ENCODE peak calls at places on chromosome 7, in four cellular contexts. One of them, this sample, is unnamed.

GRCh38 chr7:66771795-66772194 is 31.3 kb downstream of the RABGEF1 start:
- DNase-seq in DMS79: no peak
- DNase-seq in tibial nerve: no peak
- DNase-seq in fibroblast of mammary gland: no peak
- DNase-seq in this sample: no peak

GRCh38 chr7:43585521-43585920 is 2.6 kb downstream of the STK17A start:
- DNase-seq in DMS79: no peak
- DNase-seq in tibial nerve: no peak
- DNase-seq in fibroblast of mammary gland: peak
- DNase-seq in this sample: no peak

GRCh38 chr7:45053401-45053800 is 35.4 kb downstream of the NACAD start:
- DNase-seq in DMS79: no peak
- DNase-seq in tibial nerve: no peak
- DNase-seq in fibroblast of mammary gland: no peak
- DNase-seq in this sample: no peak

GRCh38 chr7:17680026-17680425 is 260.3 kb downstream of the SNX13 start:
- DNase-seq in DMS79: no peak
- DNase-seq in tibial nerve: peak
- DNase-seq in fibroblast of mammary gland: peak
- DNase-seq in this sample: no peak

GRCh38 chr7:47458057-47458456 is 123.9 kb downstream of the TNS3 start:
- DNase-seq in DMS79: no peak
- DNase-seq in tibial nerve: peak
- DNase-seq in fibroblast of mammary gland: peak
- DNase-seq in this sample: no peak

GRCh38 chr7:26143298-26144044 is 8.5 kb upstream of the NFE2L3 start:
- DNase-seq in DMS79: no peak
- DNase-seq in tibial nerve: no peak
- DNase-seq in fibroblast of mammary gland: peak
- DNase-seq in this sample: no peak

GRCh38 chr7:42843209-42843800 is 68.6 kb downstream of the C7orf25 start:
- DNase-seq in DMS79: peak
- DNase-seq in tibial nerve: peak
- DNase-seq in fibroblast of mammary gland: peak
- DNase-seq in this sample: peak

GRCh38 chr7:43522406-43523156 is 60.3 kb upstream of the STK17A start:
- DNase-seq in DMS79: no peak
- DNase-seq in tibial nerve: no peak
- DNase-seq in fibroblast of mammary gland: peak
- DNase-seq in this sample: no peak

GRCh38 chr7:138396251-138397070 is 63.6 kb upstream of the TRIM24 start:
- DNase-seq in DMS79: no peak
- DNase-seq in tibial nerve: no peak
- DNase-seq in fibroblast of mammary gland: no peak
- DNase-seq in this sample: peak

GRCh38 chr7:2566890-2567662 is 8.3 kb downstream of the IQCE start:
- DNase-seq in DMS79: no peak
- DNase-seq in tibial nerve: no peak
- DNase-seq in fibroblast of mammary gland: peak
- DNase-seq in this sample: no peak

GRCh38 chr7:126606331-126606730 is 646.4 kb downstream of the GRM8 start:
- DNase-seq in DMS79: peak
- DNase-seq in tibial nerve: no peak
- DNase-seq in fibroblast of mammary gland: no peak
- DNase-seq in this sample: no peak

GRCh38 chr7:27091125-27091524 is 4.7 kb downstream of the HOXA1 start:
- DNase-seq in DMS79: peak
- DNase-seq in tibial nerve: no peak
- DNase-seq in fibroblast of mammary gland: no peak
- DNase-seq in this sample: no peak

GRCh38 chr7:2045559-2046405 is 187.0 kb downstream of the MAD1L1 start:
- DNase-seq in DMS79: no peak
- DNase-seq in tibial nerve: no peak
- DNase-seq in fibroblast of mammary gland: no peak
- DNase-seq in this sample: no peak

GRCh38 chr7:75667938-75668337 is 70.8 kb downstream of the HIP1 start:
- DNase-seq in DMS79: no peak
- DNase-seq in tibial nerve: no peak
- DNase-seq in fibroblast of mammary gland: no peak
- DNase-seq in this sample: no peak

GRCh38 chr7:140242057-140243031 is 65.6 kb upstream of the KDM7A start:
- DNase-seq in DMS79: no peak
- DNase-seq in tibial nerve: no peak
- DNase-seq in fibroblast of mammary gland: no peak
- DNase-seq in this sample: no peak

GRCh38 chr7:33494473-33494872 is 365.1 kb downstream of the BBS9 start:
- DNase-seq in DMS79: no peak
- DNase-seq in tibial nerve: no peak
- DNase-seq in fibroblast of mammary gland: no peak
- DNase-seq in this sample: no peak

GRCh38 chr7:50470250-50471163 is 20.4 kb upstream of the FIGNL1 start:
- DNase-seq in DMS79: no peak
- DNase-seq in tibial nerve: no peak
- DNase-seq in fibroblast of mammary gland: peak
- DNase-seq in this sample: no peak

This sample was measured in H9.